ENCODE peak calls at places on chromosomes 3 and 15, in five cellular contexts. F is GM12878, A is K562, H is HepG2, I is SK-N-SH. O is an unnamed sample.
A peak's percentile ranks its signal among the peaks of the same experiment; 100 is the strongest.

GRCh38 chr3:130488769-130489450 is 28.1 kb upstream of the COL6A6 start:
- DNase-seq in I (no peak), F (no peak), A (no peak), H (no peak), O (no peak)

GRCh38 chr15:80778964-80779657 is at the start of gene CEMIP:
- DNase-seq in F (no peak), A (peak; percentile 64), H (peak; percentile 71), I (peak; percentile 94), O (peak; percentile 76)

GRCh38 chr3:125057186-125057850 is 1.5 kb upstream of the HEG1 start:
- DNase-seq in F (no peak), A (no peak), I (no peak), H (no peak), O (peak; percentile 93)

GRCh38 chr3:67655364-67656121 is 1.1 kb upstream of the SUCLG2 start:
- DNase-seq in H (peak; percentile 20), A (no peak), F (peak; percentile 57), I (no peak), O (no peak)

GRCh38 chr15:48330045-48330840 is 986 bp upstream of the DUT start:
- DNase-seq in I (no peak), F (no peak), H (no peak), A (no peak), O (peak; percentile 8)

GRCh38 chr3:105013657-105014056 is 353.1 kb upstream of the ALCAM start:
- DNase-seq in I (no peak), F (no peak), A (no peak), H (no peak), O (no peak)

GRCh38 chr3:3992312-3992874 is 193.2 kb downstream of the LRRN1 start:
- DNase-seq in I (no peak), F (no peak), H (no peak), A (no peak), O (no peak)

GRCh38 chr3:11509175-11510000 is 134.3 kb downstream of the VGLL4 start:
- DNase-seq in A (peak; percentile 79), H (peak; percentile 31), I (peak; percentile 81), F (no peak), O (peak; percentile 96)

GRCh38 chr3:158434412-158435038 is 136.5 kb upstream of the MLF1 start:
- DNase-seq in I (peak; percentile 17), F (peak; percentile 40), A (peak; percentile 80), H (peak; percentile 78), O (peak; percentile 60)

GRCh38 chr3:186589115-186589514 is 18.6 kb downstream of the DNAJB11 start:
- DNase-seq in I (no peak), F (no peak), A (peak; percentile 46), H (peak; percentile 60), O (peak; percentile 33)

GRCh38 chr3:125079675-125080045 is 23.9 kb upstream of the HEG1 start:
- DNase-seq in H (peak; percentile 38), I (no peak), A (no peak), F (no peak), O (peak; percentile 45)

GRCh38 chr3:181709537-181710279 is 2.0 kb upstream of the SOX2 start:
- DNase-seq in F (no peak), H (peak; percentile 19), A (peak; percentile 72), I (peak; percentile 72), O (peak; percentile 44)

GRCh38 chr3:51964521-51964920 is 2.7 kb downstream of the PCBP4 start:
- DNase-seq in I (no peak), A (no peak), H (no peak), F (no peak), O (no peak)

GRCh38 chr15:94297543-94297942 is 66.2 kb downstream of the MCTP2 start:
- DNase-seq in A (no peak), I (no peak), H (no peak), F (no peak), O (no peak)

GRCh38 chr3:44762690-44763089 is 1.1 kb downstream of the KIF15 start:
- DNase-seq in F (no peak), A (no peak), H (no peak), I (no peak), O (no peak)

GRCh38 chr3:52328536-52329080 is 12.5 kb downstream of the DNAH1 start:
- DNase-seq in I (no peak), H (no peak), F (no peak), A (no peak), O (no peak)

GRCh38 chr3:50356553-50356952 is 2.8 kb downstream of the TMEM115 start:
- DNase-seq in F (no peak), I (no peak), A (peak; percentile 80), H (no peak), O (no peak)

GRCh38 chr3:113948015-113948917 is 453 bp downstream of the ZDHHC23 start:
- DNase-seq in F (no peak), H (peak; percentile 25), A (peak; percentile 10), I (peak; percentile 70), O (no peak)

GRCh38 chr3:100902572-100902971 is 90.6 kb downstream of the ABI3BP start:
- DNase-seq in A (no peak), I (no peak), H (no peak), F (no peak), O (peak; percentile 22)

GRCh38 chr3:127970966-127971592 is 56.0 kb downstream of the KBTBD12 start:
- DNase-seq in H (peak; percentile 34), F (peak; percentile 26), A (peak; percentile 38), I (peak; percentile 51), O (peak; percentile 60)

GRCh38 chr3:193905993-193906396 is 230.0 kb upstream of the HES1 start:
- DNase-seq in I (no peak), H (no peak), F (no peak), A (no peak), O (no peak)
- TF ChIP-seq MXI1 in I (no peak), H (no peak), F (no peak), A (no peak), O (no peak)

GRCh38 chr3:25540187-25540765 is 112.2 kb downstream of the RARB start:
- DNase-seq in A (no peak), F (no peak), I (peak; percentile 18), H (no peak), O (no peak)
- TF ChIP-seq MXI1 in A (no peak), F (no peak), I (no peak), H (no peak), O (no peak)

GRCh38 chr15:27850050-27850449 is 249.1 kb downstream of the OCA2 start:
- DNase-seq in H (no peak), A (no peak), F (no peak), I (no peak), O (no peak)
- TF ChIP-seq MXI1 in H (no peak), A (no peak), F (no peak), I (no peak), O (no peak)

GRCh38 chr3:133408961-133409360 is 9.1 kb downstream of the BFSP2 start:
- DNase-seq in H (no peak), I (no peak), A (no peak), F (no peak), O (peak; percentile 64)

GRCh38 chr3:133413166-133414020 is 13.5 kb downstream of the BFSP2 start:
- DNase-seq in A (no peak), H (no peak), I (no peak), F (no peak), O (peak; percentile 58)

GRCh38 chr3:133414021-133414392 is 14.2 kb downstream of the BFSP2 start:
- DNase-seq in F (no peak), H (no peak), A (no peak), I (no peak), O (no peak)

GRCh38 chr3:133410191-133410892 is 10.5 kb downstream of the BFSP2 start:
- DNase-seq in I (no peak), F (no peak), A (peak; percentile 5), H (no peak), O (no peak)

DNA sequence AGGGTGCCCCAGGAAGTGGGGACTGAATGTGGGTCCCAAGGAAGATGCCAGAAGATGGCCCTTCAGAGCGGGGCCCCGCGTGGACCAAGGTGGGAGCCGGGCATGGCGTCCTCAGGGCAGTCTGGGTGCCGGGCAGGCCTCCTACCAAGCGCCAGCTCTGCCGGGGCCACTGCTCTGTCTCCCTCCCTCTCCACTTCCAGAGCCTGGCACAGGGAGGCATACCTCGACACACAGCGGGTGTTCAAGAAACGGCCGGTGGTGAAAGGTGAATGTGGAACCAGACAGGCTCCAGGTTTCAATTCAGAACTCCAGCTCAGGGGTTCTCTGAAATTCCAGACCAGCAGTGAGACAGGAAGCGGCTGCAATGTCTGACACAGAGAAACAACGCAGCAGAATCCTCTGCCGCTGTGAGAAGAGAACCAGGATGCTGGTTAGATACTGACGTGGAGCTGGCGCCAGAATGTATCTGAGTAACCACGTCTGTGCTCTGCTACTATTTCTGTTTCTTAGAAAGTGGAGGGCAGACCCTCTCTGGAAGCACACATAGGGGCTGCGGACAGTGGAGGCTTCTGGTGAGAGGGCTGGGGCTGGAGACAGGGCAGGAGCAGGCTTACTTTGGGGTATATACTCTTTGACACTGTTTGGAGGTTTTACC is 12.8 kb downstream of the BFSP2 start:
- DNase-seq in I (no peak), A (no peak), H (no peak), F (no peak), O (peak; percentile 85)
- TF ChIP-seq MXI1 in I (no peak), A (no peak), H (no peak), F (no peak), O (peak; percentile 9)

GRCh38 chr3:37668431-37668830 is 193.2 kb upstream of the CTDSPL start:
- DNase-seq in H (no peak), A (no peak), I (no peak), F (no peak), O (no peak)
- TF ChIP-seq MXI1 in H (no peak), A (no peak), I (no peak), F (no peak), O (no peak)

GRCh38 chr3:147113293-147114045 is 292.9 kb downstream of the ZIC4 start:
- DNase-seq in A (no peak), I (no peak), H (no peak), F (no peak), O (peak; percentile 88)
- TF ChIP-seq MXI1 in A (no peak), I (no peak), H (no peak), F (no peak), O (no peak)

DNA sequence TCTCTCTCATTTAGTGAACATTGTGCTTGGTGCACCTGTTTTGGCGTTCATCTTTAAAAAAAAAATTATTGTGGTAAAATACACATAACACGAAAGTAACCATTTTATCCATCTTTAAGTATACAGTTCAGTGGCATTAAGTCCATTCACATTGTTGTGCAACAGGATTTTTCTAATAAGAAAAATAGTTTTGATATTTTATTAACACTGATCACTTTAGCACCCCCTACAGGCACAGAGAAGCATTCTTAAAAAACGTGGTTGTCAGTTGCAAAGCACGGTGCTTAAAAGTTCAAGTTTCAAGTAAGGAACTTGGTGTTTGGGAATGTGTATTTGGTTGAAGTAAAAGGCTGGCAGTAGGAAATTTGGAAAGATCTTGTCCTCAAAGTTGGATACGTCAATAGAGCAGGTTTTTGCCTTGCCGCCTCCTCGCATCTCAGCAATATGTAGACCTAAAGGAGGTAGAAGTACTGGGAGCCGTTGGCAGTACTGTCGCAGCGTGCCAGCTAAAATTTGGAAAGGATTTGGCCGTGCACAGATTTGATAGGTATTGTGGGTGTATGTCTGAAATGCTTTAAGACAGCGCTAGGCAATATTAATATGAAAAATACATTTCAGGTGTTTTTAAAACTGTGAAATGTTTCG is 110.4 kb downstream of the LRRC28 start:
- DNase-seq in H (no peak), I (no peak), F (no peak), A (peak; percentile 22), O (peak; percentile 42)
- TF ChIP-seq MXI1 in H (no peak), I (no peak), F (no peak), A (no peak), O (no peak)